ENCODE peak calls at places on chromosomes 6 and 20, in seven cellular contexts. N, I, L, J, Q, X and D are unnamed samples.

GRCh38 chr6:139600919-139601470 is 226.5 kb upstream of the CITED2 start:
- DNase-seq in X (peak; percentile 15), N (no peak), Q (no peak), I (no peak), L (no peak), J (no peak), D (no peak)

GRCh38 chr20:17381701-17382100 is 149.5 kb downstream of the BFSP1 start:
- DNase-seq in N (no peak), I (no peak), J (no peak), Q (no peak), X (no peak), L (no peak), D (no peak)

GRCh38 chr6:147178355-147178754 is 25.9 kb upstream of the STXBP5 start:
- DNase-seq in X (no peak), N (no peak), Q (no peak), I (no peak), J (no peak), L (no peak), D (no peak)

GRCh38 chr6:155635416-155635815 is 179.8 kb upstream of the NOX3 start:
- DNase-seq in X (no peak), L (no peak), Q (no peak), J (no peak), N (no peak), I (no peak), D (no peak)

GRCh38 chr6:16572943-16573342 is 188.3 kb downstream of the ATXN1 start:
- DNase-seq in N (no peak), J (no peak), Q (no peak), I (no peak), L (no peak), X (no peak), D (no peak)

GRCh38 chr6:168368063-168368835 is 48.7 kb upstream of the DACT2 start:
- DNase-seq in X (no peak), L (no peak), N (no peak), J (no peak), Q (no peak), I (no peak), D (no peak)

GRCh38 chr20:60262967-60263603 is 304.9 kb downstream of the CDH26 start:
- DNase-seq in L (peak; percentile 7), X (peak; percentile 70), N (peak; percentile 7), I (peak; percentile 27), Q (no peak), J (no peak), D (peak; percentile 77)

GRCh38 chr6:14066782-14067406 is 50.7 kb upstream of the CD83 start:
- DNase-seq in I (no peak), X (peak; percentile 27), Q (peak; percentile 65), J (no peak), L (no peak), N (peak; percentile 94), D (no peak)

GRCh38 chr6:72976389-72976900 is 248.9 kb downstream of the KHDC1L start:
- DNase-seq in I (no peak), X (no peak), L (no peak), N (no peak), J (no peak), Q (no peak), D (no peak)

GRCh38 chr20:34124469-34125249 is 12.6 kb upstream of the EIF2S2 start:
- DNase-seq in J (no peak), X (no peak), L (no peak), Q (no peak), N (no peak), I (no peak), D (no peak)

GRCh38 chr20:46400828-46401477 is 5.5 kb downstream of the ELMO2 start:
- DNase-seq in I (no peak), N (no peak), X (peak; percentile 41), J (no peak), L (peak; percentile 15), Q (peak; percentile 76), D (no peak)

GRCh38 chr6:136927313-136927712 is 5.2 kb downstream of the SLC35D3 start:
- DNase-seq in I (no peak), N (peak; percentile 29), J (peak; percentile 46), L (no peak), X (peak; percentile 50), Q (peak; percentile 24), D (peak; percentile 51)

GRCh38 chr6:37242429-37243052 is 15.0 kb upstream of the TBC1D22B start:
- DNase-seq in J (no peak), L (no peak), I (peak; percentile 31), N (no peak), X (peak; percentile 55), Q (peak; percentile 99), D (no peak)

GRCh38 chr6:69973138-69973537 is 106.8 kb downstream of the COL19A1 start:
- DNase-seq in L (no peak), I (no peak), X (no peak), N (no peak), J (no peak), Q (no peak), D (no peak)

GRCh38 chr6:156189714-156190113 is 587.5 kb upstream of the ARID1B start:
- DNase-seq in N (no peak), X (no peak), L (no peak), I (no peak), Q (no peak), J (no peak), D (no peak)

GRCh38 chr6:15823838-15824414 is 161.1 kb upstream of the DTNBP1 start:
- DNase-seq in L (no peak), Q (no peak), X (no peak), J (no peak), N (no peak), I (no peak), D (no peak)